ENCODE peak calls at places on chromosomes 4 and X, in six cellular contexts. M, T, F, E, O and V are unnamed samples. For H3K27me3, the result is how much of the 10 kb centered on the place peaks cover.

GRCh38 chr4:189804884-189805283 is 135.8 kb upstream of the FRG1 start:
- DNase-seq in M (no peak), T (no peak), F (no peak), E (no peak), O (no peak), V (no peak)

GRCh38 chr4:32735856-32736590 is 2015.9 kb downstream of the PCDH7 start:
- DNase-seq in M (no peak), T (no peak), F (no peak), E (no peak), O (no peak), V (no peak)

GRCh38 chr4:31983677-31984076 is 1263.5 kb downstream of the PCDH7 start:
- DNase-seq in M (no peak), T (no peak), F (no peak), E (no peak), O (no peak), V (no peak)

GRCh38 chrX:107480272-107480671 is 30.8 kb downstream of the FRMPD3 start:
- DNase-seq in M (no peak), T (no peak), F (no peak), E (peak), O (no peak), V (no peak)

GRCh38 chr4:178241601-178242118 is 799.4 kb upstream of the AGA start:
- DNase-seq in M (no peak), T (no peak), F (no peak), E (no peak), O (no peak), V (no peak)

GRCh38 chr4:87069037-87069742 is 134.4 kb downstream of the AFF1 start:
- DNase-seq in M (no peak), T (no peak), F (no peak), E (no peak), O (no peak), V (no peak)

GRCh38 chrX:36577006-36577405 is 431.2 kb upstream of the FAM47C start:
- DNase-seq in M (no peak), T (no peak), F (no peak), E (no peak), O (no peak), V (no peak)

GRCh38 chr4:22454955-22455354 is 60.9 kb downstream of the ADGRA3 start:
- DNase-seq in M (no peak), T (no peak), F (no peak), E (no peak), O (no peak), V (peak)

GRCh38 chr4:22848332-22848731 is 155.6 kb downstream of the GBA3 start:
- DNase-seq in M (no peak), T (no peak), F (no peak), E (no peak), O (peak), V (peak)

GRCh38 chr4:38948551-38948950 is 80.9 kb downstream of the FAM114A1 start:
- DNase-seq in M (peak), T (no peak), F (no peak), E (no peak), O (peak), V (peak)

GRCh38 chr4:38950159-38950558 is 82.0 kb downstream of the TMEM156 start:
- DNase-seq in M (no peak), T (no peak), F (no peak), E (no peak), O (no peak), V (no peak)

GRCh38 chr4:38950734-38951133 is 81.5 kb downstream of the TMEM156 start:
- DNase-seq in M (no peak), T (no peak), F (no peak), E (no peak), O (no peak), V (no peak)

GRCh38 chr4:38951598-38951997 is 80.6 kb downstream of the TMEM156 start:
- DNase-seq in M (no peak), T (no peak), F (no peak), E (no peak), O (no peak), V (no peak)

GRCh38 chr4:38949416-38950051 is 81.9 kb downstream of the FAM114A1 start:
- DNase-seq in M (peak), T (no peak), F (no peak), E (peak), O (no peak), V (no peak)
- H3K27me3 ChIP-seq in M (under half), T (under half), F (under half), E (under half), O (under half), V (under half)

GRCh38 chr4:48481581-48481980 is 1.6 kb upstream of the SLC10A4 start:
- DNase-seq in M (no peak), T (no peak), F (no peak), E (no peak), O (no peak), V (no peak)
- H3K27me3 ChIP-seq in M (under half), T (under half), F (half or more), E (under half), O (half or more), V (half or more)

GRCh38 chr4:108169639-108170038 is 907 bp upstream of the LEF1 start:
- DNase-seq in M (no peak), T (no peak), F (no peak), E (no peak), O (no peak), V (no peak)

GRCh38 chr4:108171541-108172230 is 3.0 kb upstream of the LEF1 start:
- DNase-seq in M (no peak), T (no peak), F (no peak), E (peak), O (no peak), V (no peak)

GRCh38 chr4:108172231-108172779 is 3.6 kb upstream of the LEF1 start:
- DNase-seq in M (no peak), T (no peak), F (peak), E (no peak), O (peak), V (peak)

GRCh38 chr4:108168672-108169562 is at the start of gene LEF1:
- DNase-seq in M (no peak), T (no peak), F (peak), E (peak), O (peak), V (peak)

GRCh38 chr4:108170729-108171540 is 2.2 kb upstream of the LEF1 start:
- DNase-seq in M (no peak), T (no peak), F (no peak), E (no peak), O (no peak), V (no peak)
- H3K27me3 ChIP-seq in M (half or more), T (under half), F (half or more), E (under half), O (half or more), V (under half)

GRCh38 chr4:3654036-3654807 is 112.0 kb upstream of the ADRA2C start:
- DNase-seq in M (no peak), T (no peak), F (no peak), E (no peak), O (no peak), V (no peak)
- H3K27me3 ChIP-seq in M (under half), T (under half), F (half or more), E (under half), O (under half), V (under half)

GRCh38 chr4:55033296-55033695 is 92.1 kb downstream of the KDR start:
- DNase-seq in M (no peak), T (no peak), F (no peak), E (no peak), O (no peak), V (no peak)

GRCh38 chr4:55038176-55038890 is 87.1 kb downstream of the KDR start:
- DNase-seq in M (no peak), T (no peak), F (no peak), E (no peak), O (no peak), V (peak)

GRCh38 chr4:55035892-55036291 is 89.5 kb downstream of the KDR start:
- DNase-seq in M (no peak), T (no peak), F (no peak), E (no peak), O (no peak), V (no peak)

GRCh38 chr4:55037728-55038127 is 87.7 kb downstream of the KDR start:
- DNase-seq in M (no peak), T (no peak), F (no peak), E (no peak), O (no peak), V (no peak)

DNA sequence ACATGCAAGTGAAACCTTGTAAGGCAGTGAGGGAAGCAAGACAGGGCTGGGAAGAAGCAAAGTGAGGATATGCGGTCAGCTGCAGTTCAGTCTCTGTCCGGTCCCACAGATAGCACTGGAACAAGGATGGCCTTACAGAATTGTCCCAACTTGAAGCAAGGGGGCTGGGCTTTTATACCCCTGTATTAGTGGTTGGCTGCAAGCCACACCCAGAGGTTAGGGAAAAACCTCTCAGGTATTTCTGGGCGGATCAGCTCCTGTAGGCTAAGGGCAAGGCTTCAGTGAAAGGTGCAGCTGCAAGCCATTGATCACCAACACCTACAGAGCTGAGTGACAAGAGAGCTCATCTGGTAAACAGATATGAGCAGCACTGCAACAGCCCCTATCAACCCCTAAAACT is 89.0 kb downstream of the KDR start:
- DNase-seq in M (no peak), T (no peak), F (no peak), E (no peak), O (no peak), V (no peak)
- H3K27me3 ChIP-seq in M (under half), T (under half), F (under half), E (under half), O (under half), V (under half)

GRCh38 chr4:173527103-173527876 is 2.7 kb downstream of the HAND2 start:
- DNase-seq in M (no peak), T (no peak), F (no peak), E (no peak), O (no peak), V (no peak)
- H3K27me3 ChIP-seq in M (half or more), T (half or more), F (half or more), E (half or more), O (half or more), V (half or more)